ENCODE peak calls at places on chromosomes 4 and X, in eight cellular contexts. U is BJ, X is HCEC 1CT, L is small intestine, Y is amniotic stem cell, P is amygdala, Z is natural killer cell, O is NCI-H1105. J is an unnamed sample.

GRCh38 chr4:172578712-172579111 is 589.9 kb upstream of the GALNT7 start:
- DNase-seq in U (no peak), X (no peak), L (no peak), Y (no peak), P (no peak), Z (no peak), O (no peak), J (no peak)

GRCh38 chrX:108537005-108537404 is 97.4 kb downstream of the COL4A5 start:
- DNase-seq in U (no peak), X (peak), L (peak), Y (peak), P (no peak), Z (no peak), O (peak), J (peak)

GRCh38 chrX:91108761-91109160 is 325.9 kb upstream of the PABPC5 start:
- DNase-seq in U (no peak), X (no peak), L (no peak), Y (no peak), P (no peak), Z (no peak), O (no peak), J (peak)

GRCh38 chr4:75892508-75892907 is 9.7 kb downstream of the PPEF2 start:
- DNase-seq in U (no peak), X (no peak), L (no peak), Y (no peak), P (no peak), Z (no peak), O (no peak), J (no peak)

GRCh38 chrX:13287816-13288215 is 32.0 kb downstream of the ATXN3L start:
- DNase-seq in U (no peak), X (peak), L (no peak), Y (peak), P (no peak), Z (no peak), O (no peak), J (no peak)

GRCh38 chrX:40644821-40645358 is 2.5 kb downstream of the CXorf38 start:
- DNase-seq in U (peak), X (peak), L (peak), Y (peak), P (no peak), Z (peak), O (no peak), J (peak)

GRCh38 chr4:6746721-6747689 is 31.0 kb downstream of the BLOC1S4 start:
- DNase-seq in U (no peak), X (no peak), L (peak), Y (no peak), P (no peak), Z (no peak), O (peak), J (peak)

GRCh38 chr4:86218721-86219481 is 141.0 kb downstream of the MAPK10 start:
- DNase-seq in U (no peak), X (peak), L (no peak), Y (no peak), P (no peak), Z (no peak), O (peak), J (no peak)

GRCh38 chrX:69556094-69557011 is 52.2 kb downstream of the NALF2 start:
- DNase-seq in U (no peak), X (no peak), L (peak), Y (no peak), P (no peak), Z (no peak), O (no peak), J (peak)

GRCh38 chrX:51006068-51006467 is 95.5 kb downstream of the BMP15 start:
- DNase-seq in U (no peak), X (no peak), L (no peak), Y (no peak), P (no peak), Z (no peak), O (no peak), J (no peak)

GRCh38 chrX:46446727-46447378 is 98.4 kb downstream of the ZNF674 start:
- DNase-seq in U (no peak), X (peak), L (peak), Y (peak), P (peak), Z (peak), O (peak), J (peak)

GRCh38 chr4:185709802-185710486 is 102.0 kb downstream of the SORBS2 start:
- DNase-seq in U (no peak), X (peak), L (no peak), Y (no peak), P (no peak), Z (no peak), O (no peak), J (no peak)

GRCh38 chr4:174274436-174274835 is 9.0 kb downstream of the FBXO8 start:
- DNase-seq in U (no peak), X (peak), L (no peak), Y (no peak), P (no peak), Z (no peak), O (no peak), J (no peak)

GRCh38 chr4:108988514-108989195 is 225.8 kb upstream of the ETNPPL start:
- DNase-seq in U (no peak), X (peak), L (no peak), Y (no peak), P (no peak), Z (no peak), O (no peak), J (no peak)

GRCh38 chr4:79050521-79050880 is 111.3 kb upstream of the PAQR3 start:
- DNase-seq in U (no peak), X (no peak), L (peak), Y (no peak), P (no peak), Z (no peak), O (peak), J (no peak)

GRCh38 chrX:13152511-13152868 is 108.1 kb upstream of the FAM9C start:
- DNase-seq in U (no peak), X (no peak), L (no peak), Y (no peak), P (no peak), Z (no peak), O (no peak), J (no peak)

GRCh38 chr4:57182132-57182874 is 72.1 kb upstream of the IGFBP7 start:
- DNase-seq in U (no peak), X (no peak), L (no peak), Y (no peak), P (peak), Z (no peak), O (no peak), J (no peak)

GRCh38 chrX:110316351-110317078 is 1.4 kb downstream of the AMMECR1 start:
- DNase-seq in U (no peak), X (no peak), L (peak), Y (no peak), P (no peak), Z (no peak), O (no peak), J (no peak)

GRCh38 chr4:55351824-55352223 is 5.8 kb downstream of the SRD5A3 start:
- DNase-seq in U (no peak), X (peak), L (no peak), Y (no peak), P (no peak), Z (no peak), O (no peak), J (no peak)

J was measured in hepatocyte.